ENCODE peak calls at places on chromosomes 16 and 17, in ten cellular contexts. A is heart left ventricle; X is pancreas; O is mammary epithelial cell; M is GM23338; I is CD8-positive, alpha-beta T cell; P is IMR-90; K is adrenal gland; Y is GM23248; C is fibroblast of lung. F is an unnamed sample. For H3K27me3 and H3K4me1, the result is how much of the 10 kb centered on the place peaks cover.

GRCh38 chr17:27846042-27846655 is 45.8 kb upstream of the NOS2 start:
- DNase-seq in O (no peak), K (no peak), Y (no peak), C (no peak), P (no peak), X (no peak), I (peak), M (no peak), A (no peak), F (peak)

GRCh38 chr16:68265078-68265925 is 976 bp downstream of the SLC7A6 start:
- DNase-seq in M (peak), O (peak), A (peak), P (peak), I (peak), K (peak), Y (peak), C (peak), X (no peak), F (peak)

GRCh38 chr17:50209133-50209471 is 7.7 kb upstream of the COL1A1 start:
- DNase-seq in O (no peak), Y (no peak), X (no peak), C (no peak), I (no peak), P (no peak), K (no peak), M (no peak), A (no peak), F (no peak)

GRCh38 chr16:21645261-21645721 is 7.1 kb downstream of the IGSF6 start:
- DNase-seq in A (no peak), X (no peak), I (peak), P (peak), O (no peak), C (peak), M (no peak), Y (peak), K (no peak), F (no peak)

GRCh38 chr17:38585805-38586529 is 19.8 kb downstream of the SRCIN1 start:
- DNase-seq in P (no peak), Y (no peak), M (no peak), A (no peak), X (no peak), I (no peak), O (no peak), C (no peak), K (no peak), F (no peak)

GRCh38 chr17:64507418-64507766 is 615 bp downstream of the CEP95 start:
- DNase-seq in K (peak), M (peak), O (peak), A (no peak), Y (peak), I (no peak), C (peak), P (peak), X (peak), F (peak)

GRCh38 chr17:52740006-52740405 is 581.5 kb upstream of the CA10 start:
- DNase-seq in X (no peak), O (no peak), A (no peak), I (no peak), P (no peak), Y (no peak), K (no peak), M (no peak), C (no peak), F (no peak)

GRCh38 chr17:45170976-45171337 is 9.3 kb downstream of the HEXIM2 start:
- DNase-seq in I (no peak), C (peak), P (peak), X (peak), O (peak), A (peak), K (peak), Y (peak), M (no peak), F (no peak)

GRCh38 chr16:30183961-30184429 is 593 bp downstream of the CORO1A start:
- DNase-seq in X (peak), I (peak), O (no peak), P (no peak), Y (no peak), M (peak), K (peak), C (no peak), A (peak), F (peak)

GRCh38 chr16:64964126-64964540 is 157.7 kb downstream of the CDH11 start:
- DNase-seq in I (no peak), O (no peak), K (no peak), C (peak), X (no peak), A (no peak), M (no peak), Y (peak), P (peak), F (no peak)

GRCh38 chr16:10750793-10751192 is 7.2 kb downstream of the NUBP1 start:
- DNase-seq in Y (no peak), C (no peak), X (no peak), A (peak), I (no peak), M (no peak), K (no peak), P (no peak), O (no peak), F (no peak)

GRCh38 chr17:10992097-10992496 is 154.2 kb upstream of the PIRT start:
- DNase-seq in X (no peak), O (no peak), C (no peak), A (no peak), I (no peak), M (no peak), K (no peak), Y (no peak), P (no peak), F (no peak)

GRCh38 chr16:53737563-53737962 is 33.6 kb downstream of the FTO start:
- DNase-seq in I (no peak), Y (no peak), O (no peak), P (no peak), K (no peak), A (no peak), C (no peak), M (no peak), X (no peak), F (no peak)

GRCh38 chr17:44636562-44636961 is 19.7 kb upstream of the MEIOC start:
- DNase-seq in X (no peak), A (no peak), P (peak), O (peak), K (no peak), M (peak), C (peak), Y (peak), I (no peak), F (no peak)

GRCh38 chr16:47448830-47449575 is 11.9 kb downstream of the ITFG1 start:
- DNase-seq in I (no peak), P (no peak), M (no peak), K (no peak), A (no peak), X (no peak), C (no peak), O (no peak), Y (no peak), F (no peak)

GRCh38 chr17:40286473-40286872 is 1.2 kb upstream of the CDC6 start:
- DNase-seq in O (no peak), P (no peak), X (no peak), A (no peak), Y (no peak), K (no peak), C (no peak), M (no peak), I (no peak), F (no peak)

GRCh38 chr17:16934133-16934795 is 37.7 kb downstream of the TNFRSF13B start:
- DNase-seq in I (no peak), M (no peak), C (no peak), Y (no peak), O (no peak), K (no peak), P (no peak), A (no peak), X (no peak), F (no peak)

GRCh38 chr17:42408076-42408475 is 15.0 kb downstream of the CAVIN1 start:
- DNase-seq in I (no peak), O (no peak), X (no peak), A (peak), P (no peak), Y (peak), K (no peak), C (peak), M (peak), F (no peak)

GRCh38 chr16:17470871-17471744 is at the start of gene XYLT1:
- DNase-seq in K (peak), M (peak), P (peak), I (peak), X (peak), A (peak), Y (peak), C (peak), O (peak), F (no peak)

GRCh38 chr16:74742051-74742481 is 32.6 kb downstream of the FA2H start:
- DNase-seq in I (no peak), K (no peak), P (peak), M (no peak), O (no peak), Y (no peak), A (no peak), C (peak), X (no peak), F (no peak)

GRCh38 chr17:8224891-8225812 is 14.8 kb upstream of the AURKB start:
- DNase-seq in K (no peak), O (no peak), C (no peak), I (no peak), Y (no peak), A (no peak), P (no peak), M (no peak), X (no peak), F (no peak)

GRCh38 chr16:55297910-55298175 is 26.2 kb upstream of the IRX6 start:
- DNase-seq in M (no peak), O (peak), P (peak), I (no peak), A (no peak), C (no peak), Y (peak), K (no peak), X (no peak), F (no peak)

GRCh38 chr17:46025510-46025909 is 26.5 kb downstream of the STH start:
- DNase-seq in I (no peak), Y (no peak), C (no peak), X (no peak), K (no peak), A (no peak), P (no peak), O (no peak), M (no peak), F (no peak)

GRCh38 chr17:60769327-60769726 is 91.7 kb downstream of the BCAS3 start:
- DNase-seq in K (no peak), P (no peak), I (no peak), Y (no peak), A (no peak), X (no peak), M (no peak), O (no peak), C (no peak), F (no peak)

GRCh38 chr17:52159159-52159809 is 770 bp upstream of the CA10 start:
- DNase-seq in P (no peak), X (no peak), Y (no peak), M (peak), A (no peak), K (no peak), O (no peak), I (no peak), C (no peak), F (no peak)

GRCh38 chr17:2195729-2196128 is 107.9 kb downstream of the SMG6 start:
- DNase-seq in C (no peak), P (no peak), X (no peak), Y (peak), M (no peak), A (no peak), K (no peak), I (no peak), O (peak), F (no peak)

GRCh38 chr17:7745748-7746470 is 28.4 kb downstream of the DNAH2 start:
- DNase-seq in C (peak), I (no peak), O (peak), X (no peak), Y (peak), M (no peak), P (peak), A (no peak), K (peak), F (no peak)

GRCh38 chr16:84808812-84809211 is 11.0 kb upstream of the CRISPLD2 start:
- DNase-seq in P (no peak), A (no peak), I (no peak), Y (no peak), X (no peak), M (no peak), C (no peak), K (no peak), O (no peak), F (no peak)

GRCh38 chr17:9298776-9299295 is 276.8 kb downstream of the STX8 start:
- DNase-seq in A (no peak), M (no peak), P (no peak), I (no peak), O (no peak), Y (no peak), C (no peak), X (no peak), K (no peak), F (no peak)

GRCh38 chr16:50252082-50252611 is 14.2 kb upstream of the ADCY7 start:
- DNase-seq in O (no peak), I (no peak), M (no peak), Y (no peak), K (no peak), A (no peak), P (no peak), X (no peak), C (no peak), F (no peak)

GRCh38 chr17:2087597-2088211 is 32.8 kb downstream of the HIC1 start:
- DNase-seq in M (no peak), Y (peak), A (peak), I (peak), O (no peak), C (no peak), P (peak), X (no peak), K (peak), F (peak)

GRCh38 chr16:54233626-54234025 is 53.0 kb downstream of the IRX3 start:
- DNase-seq in C (no peak), K (no peak), Y (no peak), I (no peak), M (no peak), X (no peak), P (no peak), O (no peak), A (peak), F (no peak)

GRCh38 chr17:19723967-19724366 is 7.6 kb upstream of the SLC47A2 start:
- DNase-seq in P (no peak), M (no peak), I (no peak), C (no peak), A (no peak), K (no peak), Y (no peak), O (peak), X (no peak), F (no peak)

GRCh38 chr17:40450175-40450574 is 6.9 kb downstream of the IGFBP4 start:
- DNase-seq in P (peak), Y (peak), I (peak), C (peak), O (peak), X (peak), A (no peak), K (peak), M (peak), F (no peak)

GRCh38 chr17:83089322-83090156 is 10.1 kb downstream of the METRNL start:
- DNase-seq in O (no peak), C (no peak), X (no peak), Y (peak), I (no peak), A (no peak), M (no peak), K (no peak), P (no peak), F (no peak)

GRCh38 chr17:48641541-48642058 is 15.4 kb upstream of the HOXB9 start:
- DNase-seq in X (no peak), A (no peak), M (peak), K (no peak), C (no peak), Y (no peak), O (no peak), I (no peak), P (no peak), F (no peak)

GRCh38 chr17:72116692-72117469 is 3.9 kb upstream of the SOX9 start:
- DNase-seq in M (peak), K (no peak), O (peak), P (peak), Y (no peak), I (no peak), C (peak), X (no peak), A (no peak), F (no peak)

GRCh38 chr17:5921919-5922318 is 148.3 kb upstream of the WSCD1 start:
- DNase-seq in A (no peak), X (no peak), Y (peak), O (peak), M (no peak), I (no peak), K (no peak), C (no peak), P (no peak), F (no peak)

GRCh38 chr17:80034977-80035686 is 540 bp downstream of the TBC1D16 start:
- DNase-seq in M (peak), K (peak), I (peak), A (peak), P (peak), O (peak), Y (peak), C (peak), X (peak), F (peak)

GRCh38 chr17:80035687-80035936 is at the start of gene TBC1D16:
- DNase-seq in M (no peak), Y (no peak), P (no peak), K (no peak), X (no peak), A (no peak), I (no peak), C (no peak), O (no peak), F (no peak)

GRCh38 chr17:80032614-80033171 is 3.0 kb downstream of the TBC1D16 start:
- DNase-seq in M (no peak), C (no peak), A (no peak), P (no peak), I (no peak), K (no peak), Y (no peak), O (no peak), X (no peak), F (no peak)

GRCh38 chr17:80034654-80034976 is 1.1 kb downstream of the TBC1D16 start:
- DNase-seq in M (no peak), P (no peak), Y (no peak), C (no peak), X (no peak), I (no peak), A (no peak), O (no peak), K (no peak), F (no peak)

GRCh38 chr17:80033840-80034239 is 1.8 kb downstream of the TBC1D16 start:
- DNase-seq in A (no peak), Y (no peak), O (no peak), K (no peak), I (no peak), M (no peak), P (no peak), C (no peak), X (no peak), F (no peak)
- H3K27me3 ChIP-seq in A (under half), Y (under half), O (under half), K (under half), I (under half), M (under half), P (under half), C (under half), X (under half), F (under half)

GRCh38 chr17:14813649-14814048 is 451.5 kb downstream of the PMP22 start:
- DNase-seq in P (no peak), X (no peak), K (peak), Y (no peak), C (no peak), M (peak), O (no peak), A (no peak), I (no peak), F (peak)
- H3K4me1 ChIP-seq in P (under half), X (under half), K (under half), Y (under half), C (under half), M (under half), O (under half), A (under half), I (under half), F (under half)

GRCh38 chr17:148757-149156 is 11.4 kb downstream of the SCGB1C2 start:
- DNase-seq in I (no peak), A (no peak), P (no peak), K (no peak), X (peak), Y (no peak), O (no peak), C (no peak), M (no peak), F (no peak)
- H3K27me3 ChIP-seq in I (under half), A (under half), P (under half), K (under half), X (under half), Y (under half), O (under half), C (under half), M (under half), F (under half)

GRCh38 chr16:15609286-15609649 is 33.7 kb downstream of the MARF1 start:
- DNase-seq in K (no peak), C (no peak), Y (no peak), A (no peak), I (no peak), O (no peak), X (no peak), M (no peak), P (no peak), F (no peak)
- H3K4me1 ChIP-seq in K (under half), C (under half), Y (under half), A (under half), I (under half), O (under half), X (under half), M (under half), P (under half), F (under half)

GRCh38 chr17:36911007-36911406 is 26.3 kb upstream of the LHX1 start:
- DNase-seq in C (no peak), P (no peak), K (no peak), A (no peak), M (no peak), O (no peak), X (no peak), Y (no peak), I (no peak), F (no peak)
- H3K27me3 ChIP-seq in C (under half), P (under half), K (under half), A (under half), M (under half), O (under half), X (under half), Y (under half), I (under half), F (under half)